ENCODE peak calls at places on chromosomes 6 and 20, in seven cellular contexts. M is tibial nerve, Q is thyroid gland, R is transverse colon, Y is lower lobe of right lung, L is sigmoid colon, U is A549. O is an unnamed sample.
A peak's percentile ranks its signal among the peaks of the same experiment; 100 is the strongest.

GRCh38 chr6:158149641-158150040 is 18.4 kb downstream of the SERAC1 start:
- DNase-seq in Q (no peak), R (no peak), L (no peak), Y (no peak), U (no peak), M (no peak), O (no peak)

GRCh38 chr20:61818746-61819483 is 246.8 kb downstream of the TAF4 start:
- DNase-seq in Q (no peak), U (no peak), Y (peak; percentile 33), L (no peak), R (no peak), M (no peak), O (no peak)

GRCh38 chr6:112562348-112563220 is 215.5 kb downstream of the RFPL4B start:
- DNase-seq in U (no peak), Y (no peak), R (no peak), L (peak; percentile 64), M (no peak), Q (no peak), O (no peak)

GRCh38 chr6:106334646-106335448 is 9.3 kb upstream of the ATG5 start:
- DNase-seq in Y (peak; percentile 61), R (peak; percentile 48), Q (peak; percentile 40), L (peak; percentile 71), M (no peak), U (peak; percentile 47), O (no peak)

GRCh38 chr20:12906401-12906800 is 102.4 kb upstream of the SPTLC3 start:
- DNase-seq in U (no peak), Y (no peak), M (no peak), Q (no peak), L (no peak), R (no peak), O (no peak)

GRCh38 chr6:93418448-93419303 is 683 bp downstream of the EPHA7 start:
- DNase-seq in U (peak; percentile 4), Y (peak; percentile 47), Q (peak; percentile 18), L (peak; percentile 72), R (peak; percentile 18), M (no peak), O (no peak)

GRCh38 chr20:4813839-4814695 is 92.4 kb downstream of the PRND start:
- DNase-seq in U (no peak), R (peak; percentile 43), Q (no peak), L (no peak), M (peak; percentile 56), Y (no peak), O (no peak)

GRCh38 chr6:169250660-169251059 is 3.0 kb downstream of the THBS2 start:
- DNase-seq in U (peak; percentile 16), M (no peak), Q (no peak), Y (no peak), L (peak; percentile 85), R (no peak), O (no peak)

GRCh38 chr6:116265081-116265829 is 11.4 kb upstream of the TSPYL4 start:
- DNase-seq in Q (no peak), U (no peak), Y (no peak), M (no peak), R (no peak), L (peak; percentile 62), O (no peak)

GRCh38 chr20:41082306-41082705 is 53.7 kb downstream of the TOP1 start:
- DNase-seq in L (no peak), U (no peak), Y (no peak), M (no peak), R (no peak), Q (no peak), O (no peak)

GRCh38 chr6:168037856-168038255 is 40.4 kb downstream of the KIF25 start:
- DNase-seq in Q (no peak), U (no peak), L (no peak), R (no peak), M (no peak), Y (no peak), O (no peak)

GRCh38 chr20:40741507-40742106 is 52.6 kb upstream of the MAFB start:
- DNase-seq in Y (no peak), L (no peak), R (peak; percentile 51), Q (no peak), M (peak; percentile 37), U (peak; percentile 56), O (peak; percentile 15)

GRCh38 chr6:39962831-39963230 is 28.6 kb upstream of the MOCS1 start:
- DNase-seq in M (no peak), U (no peak), Q (no peak), R (no peak), Y (no peak), L (no peak), O (peak; percentile 79)
- H3K27ac ChIP-seq in M (no peak overlapping the region), U (no peak overlapping the region), Q (no peak overlapping the region), R (no peak overlapping the region), Y (peak overlapping the region; percentile 53), L (no peak overlapping the region), O (peak overlapping the region; percentile 75)

DNA sequence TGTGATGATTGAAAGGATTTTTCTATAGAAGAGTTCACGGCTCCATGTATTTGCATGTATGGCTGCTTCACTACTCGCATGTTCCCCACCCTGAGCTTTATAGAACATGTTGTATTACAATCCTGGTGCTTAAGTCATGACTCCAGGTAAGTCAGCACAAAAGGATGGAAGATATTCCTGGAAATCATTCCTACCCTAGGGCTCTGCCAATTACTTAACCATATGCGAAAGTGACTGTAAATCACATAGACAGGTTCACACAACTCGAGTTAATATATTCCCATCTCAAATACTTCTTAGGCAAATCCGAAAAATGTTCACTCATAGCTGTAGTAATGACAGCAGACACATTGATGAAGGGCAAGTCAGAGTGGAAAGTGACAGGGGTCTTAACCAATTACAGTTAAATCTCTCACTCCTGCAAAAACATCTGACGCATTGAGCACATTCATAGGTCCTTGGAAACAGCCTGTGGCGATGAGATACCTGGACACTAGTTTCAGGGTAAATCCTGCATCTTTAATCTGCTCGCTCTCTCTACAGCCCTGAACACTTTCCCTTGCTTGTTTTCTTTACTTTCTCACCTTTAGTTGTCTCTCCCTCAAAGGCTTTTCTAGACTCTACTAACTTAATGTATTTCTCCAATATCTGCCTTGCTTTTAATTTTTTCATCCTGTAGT is 35.1 kb downstream of the RNF217 start:
- DNase-seq in U (no peak), Q (no peak), R (no peak), L (no peak), M (no peak), Y (no peak), O (no peak)
- H3K4me1 ChIP-seq in U (peaks cover 71% of the 10 kb centered on the region), Q (peaks cover 25% of the 10 kb centered on the region), R (no peaks in the 10 kb centered on the region), L (no peaks in the 10 kb centered on the region), M (no peaks in the 10 kb centered on the region), Y (peaks cover 25% of the 10 kb centered on the region), O (peaks cover 21% of the 10 kb centered on the region)

DNA sequence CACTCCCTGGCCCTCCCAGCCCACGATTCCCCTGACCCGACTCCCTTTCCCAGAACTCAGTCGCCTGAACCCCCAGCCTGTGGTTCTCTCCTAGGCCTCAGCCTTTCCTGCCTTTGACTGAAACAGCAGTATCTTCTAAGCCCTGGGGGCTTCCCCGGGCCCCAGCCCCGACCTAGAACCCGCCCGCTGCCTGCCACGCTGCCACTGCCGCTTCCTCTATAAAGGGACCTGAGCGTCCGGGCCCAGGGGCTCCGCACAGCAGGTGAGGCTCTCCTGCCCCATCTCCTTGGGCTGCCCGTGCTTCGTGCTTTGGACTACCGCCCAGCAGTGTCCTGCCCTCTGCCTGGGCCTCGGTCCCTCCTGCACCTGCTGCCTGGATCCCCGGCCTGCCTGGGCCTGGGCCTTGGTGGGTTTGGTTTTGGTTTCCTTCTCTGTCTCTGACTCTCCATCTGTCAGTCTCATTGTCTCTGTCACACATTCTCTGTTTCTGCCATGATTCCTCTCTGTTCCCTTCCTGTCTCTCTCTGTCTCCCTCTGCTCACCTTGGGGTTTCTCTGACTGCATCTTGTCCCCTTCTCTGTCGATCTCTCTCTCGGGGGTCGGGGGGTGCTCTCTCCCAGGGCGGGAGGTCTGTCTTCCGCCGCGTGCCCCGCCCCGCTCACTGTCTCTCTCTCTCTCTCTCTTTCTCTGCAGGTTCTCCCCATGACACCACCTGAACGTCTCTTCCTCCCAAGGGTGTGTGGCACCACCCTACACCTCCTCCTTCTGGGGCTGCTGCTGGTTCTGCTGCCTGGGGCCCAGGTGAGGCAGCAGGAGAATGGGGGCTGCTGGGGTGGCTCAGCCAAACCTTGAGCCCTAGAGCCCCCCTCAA is at the start of gene LTA:
- DNase-seq in Q (no peak), M (no peak), R (peak; percentile 43), Y (no peak), L (no peak), U (no peak), O (no peak)
- H3K4me3 ChIP-seq in Q (no peak within 1 kb of the TSS), M (no peak within 1 kb of the TSS), R (peak within 1 kb of the TSS; percentile 28), Y (peak within 1 kb of the TSS; percentile 31), L (no peak within 1 kb of the TSS), U (no peak within 1 kb of the TSS), O (no peak within 1 kb of the TSS)

GRCh38 chr20:36862857-36863668 is 12.9 kb upstream of the TLDC2 start:
- DNase-seq in U (no peak), Q (no peak), Y (no peak), L (no peak), M (no peak), R (no peak), O (peak; percentile 25)

GRCh38 chr20:36866164-36866563 is 9.8 kb upstream of the TLDC2 start:
- DNase-seq in Q (no peak), Y (no peak), M (no peak), R (no peak), U (no peak), L (no peak), O (no peak)

GRCh38 chr20:36865861-36866149 is 10.1 kb upstream of the TLDC2 start:
- DNase-seq in Q (no peak), Y (no peak), U (no peak), M (no peak), R (no peak), L (no peak), O (no peak)

GRCh38 chr20:36866681-36867485 is 9.1 kb upstream of the TLDC2 start:
- DNase-seq in Y (no peak), R (no peak), M (no peak), U (no peak), L (no peak), Q (no peak), O (no peak)

DNA sequence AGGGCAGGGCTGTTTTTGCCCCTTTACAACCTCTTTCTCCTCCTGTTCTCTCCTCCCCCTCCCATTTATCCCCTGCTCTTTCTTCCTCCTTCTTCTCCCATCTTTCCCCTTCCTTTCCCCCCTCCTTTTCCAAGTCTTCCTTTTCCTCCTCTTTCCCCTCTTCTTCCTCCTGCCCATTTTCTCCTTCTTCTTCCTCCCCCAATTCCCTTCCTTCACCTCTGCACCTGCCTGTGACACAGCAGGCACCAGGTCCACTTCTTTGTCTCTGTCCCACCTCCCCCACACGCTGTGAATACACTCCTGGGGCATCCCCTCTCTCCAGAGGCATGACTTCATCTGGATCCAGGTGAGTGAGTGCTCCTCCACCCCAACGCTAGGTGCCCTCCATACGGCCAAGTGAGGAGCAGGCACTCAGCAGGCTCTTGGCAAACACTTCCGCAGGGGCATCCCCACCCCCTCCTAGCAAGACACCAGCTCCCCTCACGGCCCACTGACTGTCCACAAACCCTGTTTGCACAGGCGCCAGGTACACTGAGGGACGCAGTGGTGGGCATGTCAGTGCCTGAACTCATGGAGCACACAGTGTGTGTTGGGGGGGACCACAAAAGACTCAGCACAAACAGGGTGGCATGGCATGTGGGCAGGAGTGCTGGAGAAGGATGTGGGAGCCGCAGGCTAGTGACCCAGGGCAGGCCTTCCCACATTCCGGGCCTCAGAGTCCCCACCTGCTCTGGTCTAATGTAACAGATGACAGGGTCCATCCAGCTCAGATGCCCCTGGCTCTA is 10.7 kb upstream of the TLDC2 start:
- DNase-seq in L (no peak), M (no peak), U (no peak), R (no peak), Y (no peak), Q (peak; percentile 92), O (no peak)
- H3K27ac ChIP-seq in L (peak overlapping the region; percentile 99), M (peak overlapping the region; percentile 66), U (peak overlapping the region; percentile 96), R (peak overlapping the region; percentile 80), Y (no peak overlapping the region), Q (peak overlapping the region; percentile 74), O (no peak overlapping the region)

GRCh38 chr20:21133917-21134622 is 8.2 kb downstream of the KIZ start:
- DNase-seq in M (no peak), R (no peak), L (no peak), U (no peak), Q (no peak), Y (no peak), O (no peak)
- H3K4me1 ChIP-seq in M (no peaks in the 10 kb centered on the region), R (no peaks in the 10 kb centered on the region), L (no peaks in the 10 kb centered on the region), U (no peaks in the 10 kb centered on the region), Q (peaks cover 2% of the 10 kb centered on the region), Y (no peaks in the 10 kb centered on the region), O (no peaks in the 10 kb centered on the region)